ENCODE peak calls at places on chromosomes 1 and 21, in six cellular contexts. D is CD4-positive, alpha-beta T cell; G is left lung; X is prostate gland; Q is testis; U is A549. Y is an unnamed sample. For H3K9me3, the result is how much of the 10 kb centered on the place peaks cover.

GRCh38 chr1:119266386-119266785 is 102.2 kb upstream of the HAO2 start:
- DNase-seq in X (no peak), D (no peak), G (no peak), Q (no peak), U (no peak), Y (no peak)

GRCh38 chr1:43293896-43294760 is 6.7 kb upstream of the TIE1 start:
- DNase-seq in Q (no peak), D (no peak), X (peak), G (no peak), U (no peak), Y (no peak)

GRCh38 chr1:190452272-190452848 is 25.3 kb downstream of the BRINP3 start:
- DNase-seq in U (no peak), X (no peak), D (no peak), Q (no peak), G (no peak), Y (no peak)

GRCh38 chr1:36856126-36856525 is 178.2 kb downstream of the GRIK3 start:
- DNase-seq in U (no peak), Q (no peak), X (no peak), D (no peak), G (no peak), Y (no peak)

GRCh38 chr1:47870946-47871750 is 126.0 kb downstream of the TRABD2B start:
- DNase-seq in D (no peak), G (no peak), X (no peak), Q (no peak), U (no peak), Y (no peak)

GRCh38 chr1:201702936-201703335 is 126.0 kb upstream of the IPO9 start:
- DNase-seq in G (no peak), U (peak), D (no peak), X (no peak), Q (no peak), Y (no peak)

GRCh38 chr1:8409107-8409506 is 91.2 kb downstream of the SLC45A1 start:
- DNase-seq in G (no peak), X (no peak), Q (no peak), D (no peak), U (peak), Y (no peak)

GRCh38 chr1:193241132-193241827 is 54.9 kb upstream of the B3GALT2 start:
- DNase-seq in G (no peak), X (no peak), U (no peak), D (no peak), Q (no peak), Y (no peak)

GRCh38 chr1:8343464-8344001 is 25.6 kb downstream of the SLC45A1 start:
- DNase-seq in G (peak), X (peak), D (no peak), U (peak), Q (peak), Y (no peak)

GRCh38 chr1:55213029-55213884 is 1.9 kb downstream of the USP24 start:
- DNase-seq in U (no peak), G (no peak), Q (no peak), D (no peak), X (no peak), Y (no peak)

GRCh38 chr1:167238713-167239112 is 18.0 kb downstream of the POU2F1 start:
- DNase-seq in G (no peak), D (no peak), Q (no peak), X (no peak), U (no peak), Y (no peak)

GRCh38 chr1:85289848-85290335 is 13.5 kb upstream of the BCL10 start:
- DNase-seq in Q (no peak), G (no peak), X (no peak), D (no peak), U (no peak), Y (no peak)

GRCh38 chr1:210464519-210465039 is 135.9 kb downstream of the HHAT start:
- DNase-seq in G (peak), Q (no peak), D (no peak), U (peak), X (no peak), Y (no peak)

DNA sequence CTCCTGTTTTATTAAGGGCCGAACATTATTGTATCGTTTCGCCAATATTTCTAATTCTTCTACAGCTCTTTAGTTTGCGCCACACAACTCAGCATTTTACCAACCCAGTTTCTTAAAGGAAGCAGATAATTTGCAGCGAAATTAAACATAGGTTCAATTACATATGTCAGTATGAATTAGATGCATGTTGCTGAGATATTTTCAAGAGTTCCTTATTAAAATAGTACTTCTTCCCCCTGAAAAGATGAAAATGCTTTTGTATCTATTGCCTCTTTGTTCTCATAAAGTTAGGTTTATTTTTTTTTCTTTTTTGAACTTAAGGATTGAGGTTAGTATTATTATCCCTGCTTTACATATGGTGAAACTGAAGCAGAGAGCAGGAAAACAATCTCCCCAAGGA is 183.5 kb upstream of the C1orf105 start:
- DNase-seq in D (no peak), G (no peak), Q (no peak), X (no peak), U (no peak), Y (no peak)
- H3K9me3 ChIP-seq in D (under half), G (under half), Q (under half), X (under half), U (under half), Y (under half)

DNA sequence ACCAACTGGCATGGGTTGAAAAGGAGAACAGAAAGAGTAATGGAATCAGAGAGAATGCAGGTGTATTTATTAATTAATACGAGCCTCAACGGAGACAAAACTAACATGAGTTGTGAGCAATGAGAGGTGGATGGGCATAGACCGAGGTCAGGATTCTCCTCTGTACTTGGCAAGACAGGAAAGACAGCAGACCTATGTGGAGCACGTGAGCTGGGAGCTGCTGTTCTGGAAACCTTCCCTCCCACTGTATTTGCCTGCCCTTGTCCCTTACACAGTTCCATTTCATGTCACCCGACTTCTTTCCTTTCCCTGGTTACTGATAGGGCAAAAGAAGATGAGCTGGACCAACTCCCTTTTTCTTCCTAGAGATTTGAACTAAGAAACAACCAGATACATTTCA is 110.9 kb downstream of the MRPS6 start:
- DNase-seq in D (no peak), X (no peak), Q (no peak), G (no peak), U (no peak), Y (no peak)
- H3K9me3 ChIP-seq in D (under half), X (under half), Q (under half), G (under half), U (under half), Y (under half)

DNA sequence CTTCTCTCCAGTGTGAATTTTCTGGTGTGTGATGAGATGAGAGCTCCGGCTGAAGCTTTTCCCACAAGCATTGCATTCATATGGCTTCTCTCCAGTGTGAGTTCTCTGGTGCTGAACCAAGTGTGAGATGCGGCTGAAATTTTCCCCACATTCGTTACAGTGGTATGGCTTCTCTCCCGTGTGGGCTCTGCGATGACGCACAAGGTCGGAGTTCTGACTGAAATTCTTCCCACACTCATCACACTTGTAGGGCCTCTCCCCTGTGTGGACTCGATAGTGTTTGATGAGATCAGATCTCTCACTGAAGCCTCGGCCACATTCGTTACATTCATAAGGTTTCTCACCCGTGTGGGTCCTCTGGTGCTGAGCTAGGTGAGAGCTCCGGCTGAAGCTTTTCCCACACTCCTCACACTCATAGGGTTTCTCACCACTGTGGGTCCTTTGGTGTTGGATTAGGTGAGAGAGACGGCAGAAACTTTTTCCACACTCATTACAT is 7.4 kb downstream of the ZNF436 start:
- DNase-seq in X (no peak), D (no peak), U (peak), G (no peak), Q (no peak), Y (no peak)
- H3K9me3 ChIP-seq in X (under half), D (under half), U (half or more), G (half or more), Q (under half), Y (under half)

GRCh38 chr21:29309703-29310102 is 11.0 kb downstream of the BACH1 start:
- DNase-seq in D (no peak), U (no peak), G (no peak), Q (no peak), X (no peak), Y (no peak)
- H3K9me3 ChIP-seq in D (under half), U (under half), G (under half), Q (under half), X (under half), Y (under half)

GRCh38 chr21:39938086-39938611 is 70.9 kb downstream of the PCP4 start:
- DNase-seq in X (peak), D (no peak), G (no peak), Q (no peak), U (no peak), Y (no peak)
- H3K9me3 ChIP-seq in X (under half), D (under half), G (under half), Q (under half), U (under half), Y (under half)

GRCh38 chr21:15400905-15401304 is 328.9 kb upstream of the USP25 start:
- DNase-seq in G (no peak), U (no peak), X (no peak), Q (no peak), D (no peak), Y (no peak)
- H3K9me3 ChIP-seq in G (under half), U (under half), X (under half), Q (under half), D (under half), Y (under half)

Y was measured in T-helper 17 cell.